ENCODE peak calls at places on chromosome 14, in five cellular contexts. Z is adipocyte; L is fibroblast of lung; Q is NCI-H2081; H is CD8-positive, alpha-beta memory T cell. P is an unnamed sample.

GRCh38 chr14:23364164-23364571 is 804 bp downstream of the EFS start:
- DNase-seq in Z (peak; percentile 73), L (peak; percentile 9), Q (no peak), H (no peak), P (no peak)

GRCh38 chr14:100261621-100262020 is 22.7 kb downstream of the YY1 start:
- DNase-seq in Z (no peak), L (no peak), Q (no peak), H (no peak), P (no peak)

GRCh38 chr14:54574528-54574927 is 7.6 kb downstream of the SAMD4A start:
- DNase-seq in Z (no peak), L (no peak), Q (no peak), H (no peak), P (no peak)

GRCh38 chr14:104894331-104895206 is 29.5 kb downstream of the CEP170B start:
- DNase-seq in Z (no peak), L (no peak), Q (no peak), H (no peak), P (no peak)

GRCh38 chr14:51821822-51822221 is 38.6 kb upstream of the GNG2 start:
- DNase-seq in Z (peak; percentile 77), L (peak; percentile 83), Q (no peak), H (no peak), P (no peak)

GRCh38 chr14:75283884-75284563 is 5.4 kb downstream of the FOS start:
- DNase-seq in Z (peak; percentile 62), L (peak; percentile 17), Q (no peak), H (peak; percentile 32), P (no peak)

GRCh38 chr14:91241848-91242247 is 2.7 kb downstream of the GPR68 start:
- DNase-seq in Z (no peak), L (no peak), Q (no peak), H (no peak), P (no peak)

GRCh38 chr14:51331651-51332367 is 91.8 kb downstream of the TMX1 start:
- DNase-seq in Z (no peak), L (peak; percentile 53), Q (no peak), H (no peak), P (no peak)

GRCh38 chr14:89125216-89125615 is 291.8 kb downstream of the FOXN3 start:
- DNase-seq in Z (no peak), L (no peak), Q (no peak), H (no peak), P (no peak)

P was measured in foreskin keratinocyte.